ENCODE peak calls at places on chromosomes 3 and 15, in nine cellular contexts. Q is neural progenitor cell, O is hepatocyte, M is A549, H is astrocyte, X is OCI-LY7, J is PC-9, C is GM12878, Z is SK-N-SH. V is an unnamed sample.

GRCh38 chr15:83571820-83572707 is 81.9 kb upstream of the ADAMTSL3 start:
- DNase-seq in Q (peak), O (peak), M (peak), H (no peak), X (peak), J (no peak), C (no peak), Z (peak), V (peak)

GRCh38 chr3:94303897-94304296 is 241.0 kb downstream of the NSUN3 start:
- DNase-seq in Q (peak), O (peak), M (no peak), H (peak), X (no peak), J (no peak), C (no peak), Z (no peak), V (no peak)

GRCh38 chr3:142926368-142926944 is 37.0 kb downstream of the PAQR9 start:
- DNase-seq in Q (no peak), O (no peak), M (no peak), H (no peak), X (no peak), J (no peak), C (no peak), Z (no peak), V (no peak)

GRCh38 chr15:23532019-23532418 is 33.5 kb upstream of the MKRN3 start:
- DNase-seq in Q (no peak), O (peak), M (peak), H (no peak), X (no peak), J (peak), C (no peak), Z (no peak), V (no peak)

GRCh38 chr15:60358935-60359672 is 38.7 kb downstream of the ANXA2 start:
- DNase-seq in Q (no peak), O (no peak), M (peak), H (peak), X (no peak), J (no peak), C (no peak), Z (peak), V (peak)

GRCh38 chr3:62392893-62393292 is 19.5 kb upstream of the FEZF2 start:
- DNase-seq in Q (no peak), O (no peak), M (no peak), H (no peak), X (no peak), J (no peak), C (no peak), Z (no peak), V (no peak)

GRCh38 chr15:89122532-89123525 is 34.6 kb downstream of the ABHD2 start:
- DNase-seq in Q (no peak), O (no peak), M (no peak), H (peak), X (no peak), J (no peak), C (no peak), Z (no peak), V (no peak)

GRCh38 chr3:146177986-146178385 is 17.0 kb upstream of the PLOD2 start:
- DNase-seq in Q (no peak), O (no peak), M (no peak), H (no peak), X (no peak), J (no peak), C (no peak), Z (no peak), V (no peak)

GRCh38 chr15:79050977-79051376 is 39.6 kb downstream of the RASGRF1 start:
- DNase-seq in Q (peak), O (no peak), M (no peak), H (no peak), X (no peak), J (no peak), C (no peak), Z (no peak), V (no peak)

GRCh38 chr3:144556392-144556791 is 584.8 kb downstream of the DIPK2A start:
- DNase-seq in Q (no peak), O (no peak), M (no peak), H (peak), X (no peak), J (no peak), C (peak), Z (no peak), V (peak)

GRCh38 chr3:128548011-128548410 is 55.0 kb upstream of the GATA2 start:
- DNase-seq in Q (no peak), O (no peak), M (no peak), H (no peak), X (no peak), J (no peak), C (no peak), Z (no peak), V (no peak)

GRCh38 chr3:101081990-101082389 is 88.8 kb upstream of the ABI3BP start:
- DNase-seq in Q (no peak), O (no peak), M (no peak), H (peak), X (no peak), J (no peak), C (no peak), Z (no peak), V (no peak)

GRCh38 chr3:98602078-98602678 is 8.8 kb upstream of the CPOX start:
- DNase-seq in Q (peak), O (peak), M (peak), H (peak), X (peak), J (peak), C (peak), Z (peak), V (peak)

GRCh38 chr3:161055210-161055609 is 49.9 kb downstream of the B3GALNT1 start:
- DNase-seq in Q (no peak), O (no peak), M (no peak), H (no peak), X (no peak), J (no peak), C (no peak), Z (peak), V (no peak)

GRCh38 chr3:134803051-134803505 is 8.0 kb downstream of the EPHB1 start:
- DNase-seq in Q (no peak), O (no peak), M (no peak), H (no peak), X (no peak), J (no peak), C (peak), Z (no peak), V (no peak)

GRCh38 chr3:104556372-104557078 is 810.2 kb upstream of the ALCAM start:
- DNase-seq in Q (peak), O (no peak), M (no peak), H (peak), X (no peak), J (no peak), C (no peak), Z (no peak), V (peak)

GRCh38 chr3:160707187-160707789 is 30.3 kb downstream of the ARL14 start:
- DNase-seq in Q (peak), O (peak), M (peak), H (peak), X (peak), J (peak), C (peak), Z (peak), V (no peak)

GRCh38 chr15:96948981-96949380 is 618.5 kb downstream of the NR2F2 start:
- DNase-seq in Q (no peak), O (no peak), M (no peak), H (no peak), X (no peak), J (no peak), C (no peak), Z (no peak), V (no peak)

GRCh38 chr3:194637066-194637465 is 3.8 kb upstream of the TMEM44 start:
- DNase-seq in Q (no peak), O (no peak), M (no peak), H (no peak), X (no peak), J (no peak), C (no peak), Z (no peak), V (peak)

GRCh38 chr3:58737644-58738043 is 71.1 kb upstream of the FAM3D start:
- DNase-seq in Q (no peak), O (no peak), M (no peak), H (no peak), X (no peak), J (no peak), C (no peak), Z (no peak), V (no peak)

GRCh38 chr3:46892285-46893145 is 15.0 kb downstream of the PTH1R start:
- DNase-seq in Q (peak), O (peak), M (peak), H (peak), X (no peak), J (peak), C (no peak), Z (peak), V (peak)

GRCh38 chr3:156688849-156689452 is 14.6 kb downstream of the TIPARP start:
- DNase-seq in Q (no peak), O (no peak), M (no peak), H (no peak), X (no peak), J (no peak), C (no peak), Z (no peak), V (no peak)

GRCh38 chr15:90241343-90242192 is 7.6 kb downstream of the GDPGP1 start:
- DNase-seq in Q (no peak), O (no peak), M (no peak), H (no peak), X (no peak), J (no peak), C (no peak), Z (no peak), V (no peak)

GRCh38 chr3:121592856-121593702 is at the start of gene FBXO40:
- DNase-seq in Q (peak), O (peak), M (no peak), H (no peak), X (peak), J (no peak), C (no peak), Z (no peak), V (no peak)

GRCh38 chr3:47434849-47435248 is 40.9 kb downstream of the SCAP start:
- DNase-seq in Q (no peak), O (no peak), M (no peak), H (no peak), X (no peak), J (no peak), C (no peak), Z (no peak), V (no peak)

GRCh38 chr15:94670436-94671034 is 439.2 kb downstream of the MCTP2 start:
- DNase-seq in Q (peak), O (peak), M (peak), H (peak), X (peak), J (no peak), C (no peak), Z (peak), V (no peak)

GRCh38 chr3:125351814-125352456 is 23.2 kb downstream of the ZNF148 start:
- DNase-seq in Q (no peak), O (no peak), M (no peak), H (peak), X (no peak), J (no peak), C (no peak), Z (no peak), V (no peak)

GRCh38 chr15:72233759-72234158 is 2.8 kb upstream of the PKM start:
- DNase-seq in Q (no peak), O (no peak), M (no peak), H (no peak), X (no peak), J (no peak), C (no peak), Z (no peak), V (no peak)

GRCh38 chr3:42804831-42805821 is 836 bp upstream of the HIGD1A start:
- DNase-seq in Q (peak), O (peak), M (no peak), H (no peak), X (no peak), J (no peak), C (no peak), Z (peak), V (no peak)

GRCh38 chr3:86229086-86229774 is 761.7 kb downstream of the VGLL3 start:
- DNase-seq in Q (no peak), O (no peak), M (peak), H (no peak), X (no peak), J (no peak), C (no peak), Z (no peak), V (no peak)

GRCh38 chr15:52348056-52348745 is 52.6 kb upstream of the MYO5C start:
- DNase-seq in Q (no peak), O (peak), M (no peak), H (no peak), X (no peak), J (no peak), C (no peak), Z (no peak), V (no peak)

GRCh38 chr3:71614869-71615268 is 31.3 kb upstream of the FOXP1 start:
- DNase-seq in Q (no peak), O (no peak), M (no peak), H (no peak), X (no peak), J (no peak), C (no peak), Z (no peak), V (no peak)

GRCh38 chr15:48520376-48521155 is 124.9 kb downstream of the FBN1 start:
- DNase-seq in Q (peak), O (no peak), M (peak), H (no peak), X (no peak), J (no peak), C (no peak), Z (no peak), V (no peak)

GRCh38 chr15:91484141-91484540 is 369.4 kb upstream of the SLCO3A1 start:
- DNase-seq in Q (no peak), O (no peak), M (no peak), H (no peak), X (no peak), J (no peak), C (no peak), Z (no peak), V (no peak)

GRCh38 chr3:72343078-72343477 is 505.2 kb downstream of the SHQ1 start:
- DNase-seq in Q (no peak), O (no peak), M (no peak), H (peak), X (no peak), J (no peak), C (no peak), Z (no peak), V (no peak)

GRCh38 chr3:183477801-183478456 is 49.5 kb upstream of the MCF2L2 start:
- DNase-seq in Q (no peak), O (no peak), M (no peak), H (no peak), X (no peak), J (no peak), C (no peak), Z (no peak), V (no peak)

GRCh38 chr3:126747768-126748167 is 43.7 kb downstream of the CHCHD6 start:
- DNase-seq in Q (no peak), O (no peak), M (no peak), H (no peak), X (no peak), J (no peak), C (no peak), Z (no peak), V (no peak)

GRCh38 chr3:113626513-113627371 is 69.7 kb downstream of the USF3 start:
- DNase-seq in Q (peak), O (peak), M (peak), H (peak), X (peak), J (peak), C (no peak), Z (peak), V (peak)
- H3K4me2 ChIP-seq in Q (no peak), O (peak), M (peak), H (peak), X (peak), J (peak), C (no peak), Z (no peak), V (peak)

GRCh38 chr3:186239321-186239720 is 122.7 kb downstream of the DGKG start:
- DNase-seq in Q (peak), O (no peak), M (peak), H (no peak), X (no peak), J (no peak), C (no peak), Z (no peak), V (no peak)
- TF ChIP-seq CTCF in Q (peak), O (no peak), M (no peak), H (peak), X (peak), J (no peak), C (no peak), Z (peak), V (no peak)

DNA sequence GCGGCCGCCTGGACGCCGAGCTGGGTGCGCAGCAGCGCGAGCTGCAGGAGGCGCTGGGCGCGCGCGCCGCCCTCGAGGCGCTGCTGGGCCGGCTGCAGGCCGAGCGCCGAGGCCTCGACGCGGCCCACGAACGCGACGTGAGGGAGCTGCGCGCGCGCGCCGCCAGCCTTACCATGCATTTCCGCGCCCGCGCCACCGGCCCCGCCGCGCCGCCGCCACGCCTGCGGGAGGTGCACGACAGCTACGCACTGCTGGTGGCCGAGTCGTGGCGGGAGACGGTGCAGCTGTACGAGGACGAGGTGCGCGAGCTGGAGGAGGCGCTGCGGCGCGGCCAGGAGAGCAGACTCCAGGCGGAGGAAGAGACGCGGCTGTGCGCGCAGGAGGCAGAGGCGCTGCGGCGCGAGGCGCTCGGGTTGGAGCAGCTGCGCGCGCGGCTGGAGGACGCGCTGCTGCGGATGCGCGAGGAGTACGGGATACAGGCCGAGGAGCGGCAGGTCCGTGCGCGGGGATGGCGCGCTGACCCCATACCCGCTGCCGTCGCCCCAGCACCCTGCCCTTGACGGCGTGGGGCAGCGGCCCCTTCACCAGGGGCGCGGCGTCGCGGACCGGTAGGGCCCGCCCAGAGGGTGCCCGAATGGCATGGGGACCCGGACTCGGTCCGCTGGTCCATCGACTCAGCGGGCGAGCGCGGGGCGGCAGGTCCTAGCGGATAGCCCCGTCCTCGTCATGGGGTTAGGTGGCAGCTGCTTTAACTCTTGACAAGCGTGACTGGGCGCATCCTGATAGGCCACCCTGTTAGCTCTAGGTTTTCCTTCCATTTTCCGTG is 849 bp downstream of the SYNM start:
- DNase-seq in Q (peak), O (peak), M (peak), H (peak), X (peak), J (no peak), C (no peak), Z (peak), V (peak)
- H3K4me2 ChIP-seq in Q (peak), O (peak), M (peak), H (peak), X (no peak), J (peak), C (peak), Z (peak), V (peak)

GRCh38 chr3:65902304-65902793 is 136.4 kb downstream of the MAGI1 start:
- DNase-seq in Q (peak), O (peak), M (no peak), H (no peak), X (no peak), J (no peak), C (no peak), Z (no peak), V (no peak)
- TF ChIP-seq CTCF in Q (no peak), O (no peak), M (no peak), H (no peak), X (no peak), J (no peak), C (no peak), Z (no peak), V (no peak)

GRCh38 chr3:8937064-8938020 is 25.9 kb downstream of the RAD18 start:
- DNase-seq in Q (no peak), O (no peak), M (peak), H (peak), X (no peak), J (peak), C (no peak), Z (no peak), V (no peak)

GRCh38 chr3:8929860-8930259 is 33.4 kb downstream of the RAD18 start:
- DNase-seq in Q (no peak), O (no peak), M (no peak), H (no peak), X (no peak), J (no peak), C (no peak), Z (no peak), V (no peak)

GRCh38 chr3:8932507-8932906 is 30.8 kb downstream of the RAD18 start:
- DNase-seq in Q (no peak), O (no peak), M (no peak), H (no peak), X (no peak), J (no peak), C (no peak), Z (no peak), V (no peak)

DNA sequence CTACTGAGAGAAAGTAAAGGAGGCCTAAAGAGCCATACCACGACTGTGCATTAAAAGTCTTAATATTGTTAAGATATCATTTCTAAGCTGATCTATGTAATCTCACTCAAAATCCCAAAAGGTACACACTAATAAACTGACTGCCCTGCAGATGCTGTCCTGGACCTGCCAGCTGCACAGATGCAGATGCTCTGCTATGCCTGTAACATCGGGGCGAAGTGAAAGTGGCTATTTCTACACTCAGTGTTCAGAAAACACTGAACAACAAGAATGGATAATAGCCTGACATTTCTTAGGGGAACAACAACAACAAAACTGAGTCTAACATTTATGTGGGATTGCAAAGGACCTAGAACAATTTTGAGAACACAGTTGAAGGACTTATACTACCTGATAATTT is 31.9 kb downstream of the RAD18 start:
- DNase-seq in Q (no peak), O (no peak), M (no peak), H (no peak), X (no peak), J (no peak), C (no peak), Z (peak), V (no peak)
- H3K4me2 ChIP-seq in Q (no peak), O (no peak), M (peak), H (peak), X (no peak), J (no peak), C (no peak), Z (peak), V (peak)

GRCh38 chr3:189270248-189270832 is 98.6 kb downstream of the TPRG1 start:
- DNase-seq in Q (peak), O (peak), M (peak), H (peak), X (peak), J (peak), C (no peak), Z (no peak), V (peak)
- TF ChIP-seq CTCF in Q (peak), O (peak), M (peak), H (peak), X (peak), J (peak), C (peak), Z (peak), V (peak)

GRCh38 chr3:24359645-24360462 is 134.8 kb downstream of the THRB start:
- DNase-seq in Q (peak), O (no peak), M (no peak), H (no peak), X (no peak), J (no peak), C (no peak), Z (no peak), V (no peak)
- H3K4me2 ChIP-seq in Q (no peak), O (no peak), M (no peak), H (no peak), X (no peak), J (no peak), C (no peak), Z (no peak), V (no peak)